ENCODE peak calls at places on chromosome 13, in eight cellular contexts. D is suprapubic skin, A is mammary epithelial cell, E is breast epithelium, O is Panc1, F is sigmoid colon, B is PC-9, C is cardiac muscle cell. U is an unnamed sample.

GRCh38 chr13:76020421-76020955 is 384.4 kb downstream of the LMO7 start:
- DNase-seq in D (no peak), A (no peak), E (no peak), F (no peak), C (no peak), B (no peak), O (no peak), U (no peak)

GRCh38 chr13:45974500-45974899 is 78.0 kb downstream of the ZC3H13 start:
- DNase-seq in A (peak; percentile 12), E (no peak), O (no peak), B (no peak), D (no peak), F (no peak), C (no peak), U (no peak)

GRCh38 chr13:39353988-39354387 is 249.0 kb downstream of the LHFPL6 start:
- DNase-seq in D (no peak), A (peak; percentile 77), C (no peak), O (no peak), B (no peak), E (no peak), F (no peak), U (no peak)

GRCh38 chr13:95704510-95704909 is 27.6 kb downstream of the DNAJC3 start:
- DNase-seq in C (no peak), D (no peak), O (no peak), A (no peak), F (no peak), E (no peak), B (no peak), U (no peak)

GRCh38 chr13:65149687-65150086 is 2080.4 kb downstream of the PCDH9 start:
- DNase-seq in F (no peak), D (no peak), A (no peak), C (no peak), B (no peak), O (no peak), E (no peak), U (no peak)

GRCh38 chr13:76884571-76885202 is 1.5 kb downstream of the KCTD12 start:
- DNase-seq in B (no peak), A (peak; percentile 40), E (no peak), D (no peak), O (no peak), C (peak; percentile 1), F (peak; percentile 66), U (no peak)

GRCh38 chr13:41017744-41018582 is 1.2 kb downstream of the ELF1 start:
- DNase-seq in C (no peak), D (no peak), O (no peak), B (no peak), E (no peak), F (no peak), A (peak; percentile 19), U (no peak)

GRCh38 chr13:108377646-108378206 is 108.2 kb downstream of the TNFSF13B start:
- DNase-seq in C (no peak), D (no peak), A (no peak), B (no peak), O (no peak), F (no peak), E (no peak), U (no peak)

GRCh38 chr13:113643593-113643992 is 14.4 kb downstream of the ATP4B start:
- DNase-seq in O (no peak), A (no peak), B (no peak), D (no peak), E (no peak), F (no peak), C (no peak), U (no peak)

GRCh38 chr13:73480784-73481183 is 422.0 kb downstream of the KLF5 start:
- DNase-seq in E (no peak), O (no peak), F (no peak), C (no peak), B (no peak), D (no peak), A (no peak), U (no peak)

GRCh38 chr13:28140433-28141125 is 2.2 kb downstream of the PAN3 start:
- DNase-seq in E (no peak), F (no peak), A (no peak), O (no peak), D (no peak), C (no peak), B (peak; percentile 72), U (no peak)

GRCh38 chr13:47853236-47853635 is 147.8 kb downstream of the SUCLA2 start:
- DNase-seq in C (no peak), O (no peak), A (peak; percentile 79), D (no peak), B (no peak), E (no peak), F (no peak), U (no peak)

GRCh38 chr13:44093607-44094583 is 214.2 kb downstream of the LACC1 start:
- DNase-seq in E (no peak), A (no peak), O (no peak), F (no peak), B (no peak), C (no peak), D (no peak), U (no peak)

GRCh38 chr13:40329682-40330485 is 336.6 kb downstream of the FOXO1 start:
- DNase-seq in C (no peak), A (no peak), E (no peak), D (no peak), B (no peak), O (no peak), F (no peak), U (no peak)

GRCh38 chr13:31998131-31998530 is 33.4 kb upstream of the FRY start:
- DNase-seq in E (no peak), O (no peak), F (no peak), A (no peak), C (no peak), D (no peak), B (peak; percentile 70), U (no peak)

GRCh38 chr13:90118467-90119071 is 1228.9 kb upstream of the MIR17HG start:
- DNase-seq in A (no peak), D (no peak), B (no peak), C (no peak), O (no peak), F (no peak), E (no peak), U (no peak)

GRCh38 chr13:36857273-36857672 is 38.3 kb downstream of the RFXAP start:
- DNase-seq in A (no peak), C (no peak), D (no peak), E (no peak), O (no peak), F (no peak), B (no peak), U (no peak)

GRCh38 chr13:79211377-79211776 is 194.7 kb downstream of the RBM26 start:
- DNase-seq in B (no peak), F (no peak), D (no peak), E (no peak), C (no peak), O (no peak), A (no peak), U (no peak)

GRCh38 chr13:42699922-42700321 is 81.5 kb upstream of the FAM216B start:
- DNase-seq in A (no peak), E (no peak), B (no peak), D (no peak), F (no peak), O (no peak), C (no peak), U (no peak)

GRCh38 chr13:77448689-77449088 is 86.8 kb upstream of the SCEL start:
- DNase-seq in B (no peak), D (no peak), F (no peak), O (no peak), C (no peak), A (no peak), E (no peak), U (no peak)

GRCh38 chr13:73273737-73274136 is 214.9 kb downstream of the KLF5 start:
- DNase-seq in D (no peak), A (peak; percentile 37), E (no peak), F (no peak), O (no peak), B (peak; percentile 39), C (peak; percentile 3), U (no peak)

GRCh38 chr13:43561081-43561480 is 225.7 kb downstream of the ENOX1 start:
- DNase-seq in C (no peak), A (no peak), F (no peak), E (no peak), O (no peak), B (no peak), D (no peak), U (no peak)

GRCh38 chr13:53170910-53171309 is 142.3 kb downstream of the OLFM4 start:
- DNase-seq in A (no peak), F (no peak), E (no peak), D (no peak), O (no peak), C (no peak), B (no peak), U (no peak)

GRCh38 chr13:57629391-57629804 is 2.1 kb upstream of the PCDH17 start:
- DNase-seq in O (no peak), F (no peak), C (no peak), D (no peak), B (no peak), A (no peak), E (peak; percentile 49), U (no peak)
- TF ChIP-seq CTCF in O (no peak), F (no peak), C (no peak), D (no peak), B (no peak), A (no peak), E (no peak), U (no peak)

GRCh38 chr13:111947026-111947810 is 119.7 kb upstream of the SOX1 start:
- DNase-seq in A (no peak), D (peak; percentile 62), C (no peak), B (no peak), F (no peak), E (no peak), O (no peak), U (peak; percentile 18)
- H3K9me3 ChIP-seq in A (peaks cover 44% of the 10 kb centered on the region), D (peaks cover 9% of the 10 kb centered on the region), C (no peaks in the 10 kb centered on the region), B (no peaks in the 10 kb centered on the region), F (peaks cover 2% of the 10 kb centered on the region), E (peaks cover 12% of the 10 kb centered on the region), O (no peaks in the 10 kb centered on the region), U (peaks cover 14% of the 10 kb centered on the region)

GRCh38 chr13:107117327-107118012 is 549.5 kb upstream of the ARGLU1 start:
- DNase-seq in C (no peak), O (no peak), B (no peak), E (no peak), F (no peak), A (no peak), D (no peak), U (no peak)
- H3K4me1 ChIP-seq in C (no peaks in the 10 kb centered on the region), O (no peaks in the 10 kb centered on the region), B (no peaks in the 10 kb centered on the region), E (no peaks in the 10 kb centered on the region), F (no peaks in the 10 kb centered on the region), A (no peaks in the 10 kb centered on the region), D (no peaks in the 10 kb centered on the region), U (no peaks in the 10 kb centered on the region)

GRCh38 chr13:97127842-97128241 is 94.3 kb upstream of the MBNL2 start:
- DNase-seq in C (no peak), A (no peak), D (no peak), O (no peak), F (no peak), E (no peak), B (peak; percentile 75), U (no peak)

GRCh38 chr13:97122381-97122996 is 99.6 kb upstream of the MBNL2 start:
- DNase-seq in C (no peak), D (no peak), E (no peak), O (no peak), F (no peak), B (peak; percentile 96), A (peak; percentile 94), U (no peak)

GRCh38 chr13:97124237-97124636 is 97.9 kb upstream of the MBNL2 start:
- DNase-seq in O (no peak), C (no peak), F (no peak), D (no peak), B (no peak), A (no peak), E (no peak), U (no peak)

GRCh38 chr13:97125810-97126738 is 96.1 kb upstream of the MBNL2 start:
- DNase-seq in A (peak; percentile 75), B (peak; percentile 93), C (no peak), D (no peak), O (no peak), E (no peak), F (peak; percentile 78), U (no peak)

GRCh38 chr13:97125051-97125809 is 96.9 kb upstream of the MBNL2 start:
- DNase-seq in E (no peak), O (no peak), B (peak; percentile 90), F (peak; percentile 75), C (peak; percentile 65), A (peak; percentile 90), D (peak; percentile 85), U (no peak)
- TF ChIP-seq CTCF in E (no peak), O (no peak), B (peak; percentile 55), F (no peak), C (peak; percentile 11), A (peak; percentile 9), D (no peak), U (peak; percentile 46)

U was measured in right atrium auricular region.